ENCODE peak calls at places on chromosomes 11 and 22, in five cellular contexts. One of them, this sample, is unnamed.

GRCh38 chr22:36143956-36144355 is 16.6 kb downstream of the APOL3 start:
- DNase-seq in NB4: no peak
- DNase-seq in HCT116: no peak
- DNase-seq in stomach: no peak
- DNase-seq in heart left ventricle: no peak
- DNase-seq in this sample: no peak

GRCh38 chr22:19848298-19849224 is 6.1 kb downstream of the GNB1L start:
- DNase-seq in stomach: peak
- DNase-seq in heart left ventricle: no peak
- DNase-seq in HCT116: peak
- DNase-seq in NB4: no peak
- DNase-seq in this sample: no peak

GRCh38 chr11:6892400-6892799 is at the start of gene OR2D2:
- DNase-seq in heart left ventricle: no peak
- DNase-seq in stomach: no peak
- DNase-seq in HCT116: no peak
- DNase-seq in NB4: no peak
- DNase-seq in this sample: no peak

GRCh38 chr11:225734-226453 is 10.2 kb downstream of the SIRT3 start:
- DNase-seq in HCT116: no peak
- DNase-seq in heart left ventricle: no peak
- DNase-seq in NB4: peak
- DNase-seq in stomach: no peak
- DNase-seq in this sample: no peak

GRCh38 chr22:45462034-45462655 is 40.5 kb upstream of the FBLN1 start:
- DNase-seq in stomach: no peak
- DNase-seq in NB4: peak
- DNase-seq in heart left ventricle: no peak
- DNase-seq in HCT116: no peak
- DNase-seq in this sample: no peak

GRCh38 chr11:76997512-76997911 is 36.7 kb upstream of the B3GNT6 start:
- DNase-seq in NB4: no peak
- DNase-seq in HCT116: no peak
- DNase-seq in heart left ventricle: no peak
- DNase-seq in stomach: no peak
- DNase-seq in this sample: no peak

GRCh38 chr11:33801821-33802413 is 27.6 kb upstream of the FBXO3 start:
- DNase-seq in stomach: no peak
- DNase-seq in heart left ventricle: no peak
- DNase-seq in HCT116: peak
- DNase-seq in NB4: no peak
- DNase-seq in this sample: no peak

GRCh38 chr11:68373810-68374501 is 61.6 kb downstream of the LRP5 start:
- DNase-seq in stomach: peak
- DNase-seq in HCT116: no peak
- DNase-seq in heart left ventricle: peak
- DNase-seq in NB4: no peak
- DNase-seq in this sample: peak

GRCh38 chr11:115503083-115503885 is 931 bp downstream of the CADM1 start:
- DNase-seq in HCT116: no peak
- DNase-seq in stomach: peak
- DNase-seq in heart left ventricle: peak
- DNase-seq in NB4: no peak
- DNase-seq in this sample: no peak

GRCh38 chr11:110076388-110076965 is 16.7 kb upstream of the ZC3H12C start:
- DNase-seq in HCT116: no peak
- DNase-seq in NB4: no peak
- DNase-seq in heart left ventricle: no peak
- DNase-seq in stomach: no peak
- DNase-seq in this sample: no peak

GRCh38 chr11:75406338-75406777 is 7.0 kb downstream of the RPS3 start:
- DNase-seq in stomach: no peak
- DNase-seq in heart left ventricle: no peak
- DNase-seq in HCT116: no peak
- DNase-seq in NB4: no peak
- DNase-seq in this sample: peak

GRCh38 chr11:70826541-70826943 is 425.8 kb downstream of the SHANK2 start:
- DNase-seq in HCT116: no peak
- DNase-seq in stomach: no peak
- DNase-seq in heart left ventricle: no peak
- DNase-seq in NB4: no peak
- DNase-seq in this sample: no peak

GRCh38 chr22:43090130-43090789 is 1.1 kb upstream of the TTLL1 start:
- DNase-seq in stomach: peak
- DNase-seq in NB4: peak
- DNase-seq in heart left ventricle: peak
- DNase-seq in HCT116: peak
- DNase-seq in this sample: peak

DNA sequence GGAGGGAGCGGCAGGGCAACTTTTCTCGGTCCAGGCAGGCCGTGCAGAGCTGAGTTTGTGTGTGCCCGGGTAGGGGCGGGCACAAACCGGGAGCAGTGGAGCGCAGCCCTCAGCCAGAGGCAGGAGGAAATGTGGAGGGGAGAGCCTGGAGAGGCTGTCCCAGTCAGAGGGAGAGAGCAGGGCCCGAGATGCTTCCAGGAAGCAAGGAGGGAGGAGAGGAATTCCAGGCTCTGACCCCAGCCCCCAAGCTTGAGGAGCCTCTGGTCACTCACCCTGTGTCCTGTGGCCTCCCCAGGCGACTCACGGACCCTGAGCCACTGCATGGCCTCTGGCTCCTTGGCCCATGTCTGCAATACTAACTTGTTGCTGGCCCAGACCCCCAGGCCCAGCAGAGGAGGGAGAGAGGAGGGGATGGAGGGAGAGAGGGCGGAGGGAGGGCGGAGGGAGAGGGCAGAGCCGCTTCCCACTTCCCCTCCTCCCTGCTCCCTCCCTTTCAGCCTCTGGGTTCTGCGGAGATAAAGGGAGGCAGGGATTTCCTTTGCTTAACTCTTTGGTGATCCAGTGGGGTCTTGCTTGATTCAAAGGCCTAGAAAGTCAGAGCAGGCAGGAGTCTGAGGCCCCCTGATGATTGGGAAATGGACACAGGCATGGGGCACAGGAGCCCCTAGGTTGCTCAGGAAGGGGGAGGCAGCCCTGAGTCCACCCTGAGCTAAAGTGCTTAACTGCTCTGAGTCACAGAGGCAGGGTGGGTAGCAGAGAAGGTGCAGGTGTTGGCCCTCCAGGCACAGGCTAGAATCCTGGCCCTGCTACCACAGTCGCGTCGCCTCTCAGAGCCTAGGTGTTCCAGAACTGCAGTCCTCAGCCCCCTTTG is at the start of gene C1QTNF6:
- DNase-seq in heart left ventricle: peak
- DNase-seq in NB4: no peak
- DNase-seq in stomach: peak
- DNase-seq in HCT116: no peak
- DNase-seq in this sample: no peak
- TF ChIP-seq POLR2A in heart left ventricle: no peak
- TF ChIP-seq POLR2A in NB4: no peak
- TF ChIP-seq POLR2A in stomach: no peak
- TF ChIP-seq POLR2A in HCT116: no peak
- TF ChIP-seq POLR2A in this sample: no peak

GRCh38 chr11:60872952-60873524 is 5.7 kb downstream of the ZP1 start:
- DNase-seq in heart left ventricle: peak
- DNase-seq in HCT116: no peak
- DNase-seq in stomach: peak
- DNase-seq in NB4: peak
- DNase-seq in this sample: no peak
- TF ChIP-seq POLR2A in heart left ventricle: no peak
- TF ChIP-seq POLR2A in HCT116: no peak
- TF ChIP-seq POLR2A in stomach: no peak
- TF ChIP-seq POLR2A in NB4: no peak
- TF ChIP-seq POLR2A in this sample: no peak

DNA sequence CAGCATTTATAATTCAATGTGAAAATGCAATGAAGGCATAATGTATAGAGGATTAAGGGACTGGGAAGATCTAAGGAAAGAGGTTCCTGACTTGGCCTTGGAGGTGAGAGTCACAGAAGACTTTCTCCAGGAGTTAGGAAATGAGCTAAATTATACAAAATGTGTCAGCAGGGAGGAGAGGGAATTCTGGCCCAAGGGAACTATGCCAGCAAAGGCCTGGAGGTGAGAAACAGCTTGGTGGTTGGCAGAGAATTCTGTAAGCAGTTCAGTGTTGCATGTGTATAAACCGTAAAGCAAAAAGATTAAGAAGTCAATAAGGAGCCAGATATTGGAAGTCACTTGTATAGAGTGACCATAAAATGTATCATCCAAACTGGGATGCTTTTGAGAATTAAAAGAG is 142.2 kb upstream of the SESN3 start:
- DNase-seq in stomach: no peak
- DNase-seq in NB4: no peak
- DNase-seq in HCT116: no peak
- DNase-seq in heart left ventricle: no peak
- DNase-seq in this sample: no peak
- TF ChIP-seq POLR2A in stomach: no peak
- TF ChIP-seq POLR2A in NB4: no peak
- TF ChIP-seq POLR2A in HCT116: no peak
- TF ChIP-seq POLR2A in heart left ventricle: no peak
- TF ChIP-seq POLR2A in this sample: no peak

DNA sequence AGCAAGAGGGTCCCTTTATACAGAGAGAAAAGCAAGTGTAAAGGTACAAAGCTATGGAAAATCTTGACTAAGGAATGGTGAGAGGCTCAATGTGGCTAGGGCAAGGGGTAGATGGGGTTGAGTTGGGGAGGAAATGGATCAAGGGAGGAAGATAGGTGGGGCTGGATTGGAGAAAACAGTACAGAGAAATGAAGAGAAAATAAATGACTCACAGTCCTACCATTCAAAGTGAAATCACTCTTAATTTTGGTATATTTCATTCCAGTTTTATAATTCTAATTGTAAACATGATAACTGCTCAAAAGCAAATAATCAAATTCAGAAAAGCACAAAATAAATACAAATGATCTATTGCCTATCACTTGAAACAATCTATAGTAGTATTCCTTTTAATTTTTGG is 16.6 kb downstream of the UBE4A start:
- DNase-seq in NB4: no peak
- DNase-seq in heart left ventricle: no peak
- DNase-seq in HCT116: no peak
- DNase-seq in stomach: no peak
- DNase-seq in this sample: no peak
- TF ChIP-seq POLR2A in NB4: no peak
- TF ChIP-seq POLR2A in heart left ventricle: no peak
- TF ChIP-seq POLR2A in HCT116: no peak
- TF ChIP-seq POLR2A in stomach: no peak
- TF ChIP-seq POLR2A in this sample: no peak

DNA sequence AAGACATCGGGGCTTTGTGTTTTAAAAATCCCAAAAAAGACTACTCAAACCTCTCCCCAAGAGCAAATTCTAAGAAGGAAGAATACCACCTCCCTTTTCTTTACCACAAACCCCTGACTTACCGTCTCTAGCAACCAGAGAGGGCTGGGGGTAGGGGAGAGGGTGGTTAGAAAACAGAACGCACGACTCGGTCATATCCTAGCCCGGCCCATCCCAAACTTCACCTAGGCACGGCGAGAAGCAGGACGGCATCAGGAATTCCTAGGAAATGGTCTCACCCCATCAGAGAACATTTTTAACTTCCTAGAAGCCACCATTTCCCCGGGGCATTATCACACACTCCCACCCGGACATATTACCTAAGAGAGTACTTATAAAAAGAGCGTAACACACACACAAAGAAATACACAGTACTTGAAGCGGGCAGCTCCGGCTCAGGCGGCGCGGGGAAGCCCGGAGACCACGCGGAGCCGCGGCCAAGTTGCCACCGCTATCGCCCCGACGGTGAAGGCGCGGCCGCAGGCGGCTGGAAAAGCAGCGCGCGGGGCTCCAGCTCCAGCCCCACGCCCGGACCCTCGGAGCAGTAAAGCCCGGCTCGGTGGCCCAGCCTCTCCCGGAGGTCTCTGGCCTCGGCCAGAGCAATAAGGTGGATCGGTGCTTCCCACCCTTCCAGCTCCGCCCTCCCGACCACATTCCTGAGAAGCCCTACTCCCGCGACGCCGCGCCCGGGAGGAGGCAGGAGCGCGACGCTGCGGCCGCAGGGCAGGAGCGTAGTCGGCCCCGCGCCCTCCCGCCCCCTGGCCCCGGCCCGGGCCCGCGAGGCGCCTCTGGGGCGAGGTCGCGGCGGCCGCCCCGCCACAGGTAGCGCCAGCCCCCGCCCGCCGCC is 897 bp downstream of the RRAS2 start:
- DNase-seq in stomach: peak
- DNase-seq in heart left ventricle: peak
- DNase-seq in HCT116: peak
- DNase-seq in NB4: peak
- DNase-seq in this sample: peak
- TF ChIP-seq POLR2A in stomach: no peak
- TF ChIP-seq POLR2A in heart left ventricle: no peak
- TF ChIP-seq POLR2A in HCT116: no peak
- TF ChIP-seq POLR2A in NB4: no peak
- TF ChIP-seq POLR2A in this sample: no peak

DNA sequence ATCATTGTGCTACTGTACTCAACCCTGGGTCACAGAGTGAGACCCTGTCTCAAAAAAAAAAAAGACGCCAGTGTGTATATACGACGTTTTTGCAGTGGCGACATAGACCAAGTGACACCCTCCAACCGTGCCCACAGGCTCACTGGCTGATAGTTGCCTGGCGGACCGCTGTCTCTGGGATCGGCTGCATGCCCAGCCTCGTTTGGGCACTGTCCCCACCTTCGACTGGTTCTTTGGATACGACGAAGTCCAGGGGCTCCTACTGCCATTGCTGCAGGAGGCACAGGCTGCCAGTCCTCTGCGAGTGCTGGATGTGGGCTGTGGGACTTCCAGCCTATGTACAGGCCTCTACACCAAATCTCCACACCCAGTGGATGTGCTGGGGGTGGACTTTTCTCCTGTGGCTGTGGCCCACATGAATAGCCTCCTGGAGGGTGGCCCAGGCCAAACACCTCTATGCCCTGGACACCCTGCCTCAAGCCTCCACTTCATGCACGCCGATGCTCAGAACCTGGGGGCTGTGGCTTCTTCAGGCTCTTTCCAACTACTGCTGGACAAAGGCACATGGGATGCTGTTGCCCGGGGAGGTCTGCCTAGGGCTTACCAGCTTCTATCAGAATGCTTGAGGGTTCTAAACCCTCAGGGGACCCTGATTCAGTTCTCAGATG is 1.3 kb downstream of the CSKMT start:
- DNase-seq in NB4: peak
- DNase-seq in stomach: no peak
- DNase-seq in heart left ventricle: peak
- DNase-seq in HCT116: no peak
- DNase-seq in this sample: no peak
- TF ChIP-seq POLR2A in NB4: no peak
- TF ChIP-seq POLR2A in stomach: no peak
- TF ChIP-seq POLR2A in heart left ventricle: no peak
- TF ChIP-seq POLR2A in HCT116: peak
- TF ChIP-seq POLR2A in this sample: peak

This sample was measured in erythroblast.